ENCODE peak calls at places on chromosomes 11 and 22, in six cellular contexts. S is foreskin fibroblast, H is lung, N is stomach, V is fibroblast of lung, O is K562. Y is an unnamed sample.

GRCh38 chr11:61572913-61573312 is 8.0 kb downstream of the SYT7 start:
- DNase-seq in O (no peak), S (no peak), N (no peak), V (no peak), H (no peak), Y (no peak)

GRCh38 chr11:123174196-123175183 is 20.6 kb downstream of the CLMP start:
- DNase-seq in N (peak), H (peak), O (no peak), V (peak), S (peak), Y (peak)

GRCh38 chr11:74532496-74533246 is 39.1 kb upstream of the LIPT2 start:
- DNase-seq in V (no peak), O (no peak), H (no peak), N (no peak), S (no peak), Y (no peak)

GRCh38 chr22:28952857-28953256 is 69.5 kb downstream of the ZNRF3 start:
- DNase-seq in S (no peak), N (no peak), O (no peak), V (peak), H (peak), Y (peak)

GRCh38 chr11:3684787-3685186 is 13.6 kb upstream of the CHRNA10 start:
- DNase-seq in V (no peak), S (no peak), N (no peak), H (no peak), O (no peak), Y (no peak)

GRCh38 chr11:60925685-60926267 is 1.5 kb downstream of the TMEM132A start:
- DNase-seq in H (no peak), V (no peak), S (no peak), O (no peak), N (no peak), Y (no peak)

GRCh38 chr22:37546436-37547248 is 13.6 kb upstream of the CDC42EP1 start:
- DNase-seq in O (no peak), S (peak), H (no peak), V (peak), N (peak), Y (no peak)

GRCh38 chr11:10909141-10909883 is 51.5 kb upstream of the ZBED5 start:
- DNase-seq in S (no peak), V (no peak), O (no peak), N (no peak), H (no peak), Y (no peak)

GRCh38 chr22:41776381-41776780 is 24.1 kb upstream of the CCDC134 start:
- DNase-seq in O (no peak), H (no peak), N (no peak), V (no peak), S (no peak), Y (no peak)

GRCh38 chr11:117673561-117673960 is 123.5 kb downstream of the DSCAML1 start:
- DNase-seq in N (no peak), O (no peak), H (no peak), V (no peak), S (no peak), Y (no peak)

GRCh38 chr22:27331526-27332281 is 469.9 kb downstream of the MN1 start:
- DNase-seq in H (peak), V (peak), S (peak), N (peak), O (no peak), Y (no peak)

GRCh38 chr11:134033696-134034491 is 35.0 kb upstream of the JAM3 start:
- DNase-seq in S (peak), N (peak), O (peak), H (peak), V (peak), Y (peak)
- TF ChIP-seq CTCF in S (no peak), N (no peak), O (no peak), H (no peak), V (no peak), Y (no peak)

GRCh38 chr11:110762596-110762995 is 50.4 kb upstream of the ARHGAP20 start:
- DNase-seq in O (no peak), H (no peak), N (no peak), S (peak), V (no peak), Y (no peak)
- H3K4me3 ChIP-seq in O (no peak), H (no peak), N (no peak), S (no peak), V (no peak), Y (no peak)

GRCh38 chr11:110295086-110295485 is 1.3 kb downstream of the RDX start:
- DNase-seq in N (no peak), H (no peak), O (no peak), V (no peak), S (no peak), Y (no peak)

GRCh38 chr11:110295487-110296225 is 758 bp downstream of the RDX start:
- DNase-seq in O (peak), H (peak), S (peak), V (peak), N (peak), Y (no peak)

GRCh38 chr11:110297082-110297725 is 790 bp upstream of the RDX start:
- DNase-seq in S (no peak), H (no peak), V (peak), O (peak), N (no peak), Y (no peak)

GRCh38 chr11:110297726-110298297 is 1.4 kb upstream of the RDX start:
- DNase-seq in O (no peak), N (no peak), V (no peak), S (no peak), H (no peak), Y (no peak)

DNA sequence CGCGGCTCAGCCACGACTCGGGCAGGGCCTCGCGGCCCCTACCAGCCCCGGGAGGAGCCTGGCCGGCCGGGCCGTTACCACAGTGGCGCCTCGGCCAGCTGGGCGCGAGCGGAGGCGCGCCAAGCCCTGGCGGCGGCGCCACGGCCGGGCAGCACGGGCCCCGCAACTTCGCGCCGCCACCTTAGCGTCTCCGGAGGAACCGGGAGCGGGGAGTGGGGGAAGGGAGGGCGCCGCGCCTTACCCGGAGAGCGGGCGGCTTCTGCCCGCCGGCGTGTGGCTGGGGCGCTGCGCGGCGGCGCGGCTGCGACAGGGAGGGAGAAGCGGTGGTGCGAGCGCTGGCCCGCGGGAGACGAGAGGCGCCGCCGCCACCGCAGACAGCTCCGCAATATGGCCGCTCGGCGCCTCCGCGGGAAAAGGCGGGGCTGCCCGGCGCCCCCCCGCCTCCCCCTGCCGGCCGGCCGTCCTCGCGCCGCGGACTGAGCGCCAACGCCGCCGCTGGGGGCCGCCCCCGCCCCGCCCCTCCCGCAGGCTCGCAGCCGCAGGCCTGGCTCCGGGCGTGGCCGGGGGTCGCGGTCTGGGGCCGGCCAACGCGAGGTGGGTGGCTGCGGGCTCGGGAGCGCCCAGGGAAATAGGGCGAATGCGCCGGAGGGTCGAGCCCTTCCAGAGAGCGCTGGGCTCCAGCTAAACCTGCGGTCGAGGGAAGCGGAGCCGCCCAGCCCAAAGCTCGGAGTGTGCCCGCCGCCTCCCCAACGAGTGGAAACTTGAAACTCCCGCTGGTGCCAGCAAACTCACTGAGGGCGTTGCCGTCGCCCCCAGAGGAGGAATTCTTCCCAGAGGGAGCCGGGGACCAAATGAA is at the start of gene RDX:
- DNase-seq in V (peak), O (peak), N (peak), H (peak), S (peak), Y (no peak)
- TF ChIP-seq CTCF in V (no peak), O (peak), N (no peak), H (no peak), S (no peak), Y (no peak)

GRCh38 chr11:50298182-50298988 is 265.7 kb downstream of the OR4C45 start:
- DNase-seq in O (peak), H (no peak), N (no peak), S (no peak), V (no peak), Y (no peak)
- H3K4me3 ChIP-seq in O (peak), H (no peak), N (no peak), S (no peak), V (no peak), Y (peak)

DNA sequence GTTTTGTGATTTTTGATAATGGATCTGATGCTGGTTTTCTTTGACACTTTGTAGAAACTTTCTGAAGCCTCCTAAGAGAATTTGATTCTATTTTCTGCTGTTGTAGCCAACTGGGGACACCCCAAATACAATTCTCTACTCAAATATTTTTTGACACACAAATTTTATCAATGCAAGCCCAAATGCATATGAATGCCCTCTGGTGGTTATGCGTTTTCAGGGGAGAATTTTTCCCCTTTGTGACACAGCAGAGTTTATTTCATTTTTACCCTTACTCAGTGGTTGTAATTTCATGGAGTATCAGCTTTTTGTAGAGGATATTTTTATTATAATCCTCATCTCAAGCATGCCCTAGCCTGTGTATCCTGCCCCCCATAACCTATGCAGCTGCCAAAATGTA is 44.7 kb upstream of the MTMR2 start:
- DNase-seq in O (no peak), V (peak), H (no peak), S (peak), N (no peak), Y (no peak)
- TF ChIP-seq CTCF in O (peak), V (peak), H (no peak), S (peak), N (no peak), Y (peak)

GRCh38 chr11:6403539-6403938 is 13.3 kb downstream of the SMPD1 start:
- DNase-seq in O (no peak), N (no peak), V (no peak), S (no peak), H (no peak), Y (no peak)

GRCh38 chr11:6406370-6406769 is 12.5 kb downstream of the APBB1 start:
- DNase-seq in N (no peak), O (no peak), H (no peak), S (no peak), V (no peak), Y (no peak)

GRCh38 chr11:6405837-6406236 is 13.1 kb downstream of the APBB1 start:
- DNase-seq in S (no peak), V (no peak), N (no peak), H (no peak), O (no peak), Y (no peak)

GRCh38 chr11:6404341-6405038 is 14.2 kb downstream of the SMPD1 start:
- DNase-seq in V (no peak), H (no peak), O (no peak), S (peak), N (no peak), Y (no peak)

DNA sequence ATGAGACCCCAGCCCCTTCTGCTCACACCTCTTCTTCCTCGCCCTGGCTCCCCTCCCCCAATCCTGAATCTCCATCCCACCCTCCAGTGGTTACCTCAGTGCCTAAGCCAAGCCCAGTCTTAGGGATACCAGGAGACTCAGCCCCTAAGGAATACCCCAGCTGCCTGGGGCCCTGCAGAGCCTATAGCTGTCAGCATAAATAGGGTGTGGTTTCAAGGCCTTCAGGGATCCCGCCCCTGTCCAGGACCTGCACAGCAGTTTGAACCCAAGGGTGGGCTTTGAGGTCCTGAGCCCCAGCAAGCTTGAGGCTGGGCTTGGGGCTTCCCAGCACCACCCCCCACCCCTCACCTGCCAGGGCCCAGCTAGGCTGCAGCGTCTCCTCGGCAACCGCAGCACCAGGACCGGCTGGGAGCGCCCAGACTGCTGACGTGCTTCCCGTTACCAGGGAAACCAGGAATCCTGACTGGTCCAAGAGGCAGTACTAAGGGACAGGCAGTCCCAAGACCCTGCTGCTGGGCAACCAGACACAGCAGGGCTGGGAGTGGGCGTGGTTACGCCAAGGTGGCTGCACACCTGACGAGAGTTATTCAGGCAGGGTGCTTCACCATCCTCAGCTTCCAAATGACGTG is 13.7 kb downstream of the APBB1 start:
- DNase-seq in H (no peak), V (no peak), O (no peak), S (no peak), N (peak), Y (no peak)
- H3K4me3 ChIP-seq in H (no peak), V (no peak), O (no peak), S (no peak), N (no peak), Y (no peak)

GRCh38 chr11:923691-924405 is 1.8 kb upstream of the AP2A2 start:
- DNase-seq in O (no peak), N (no peak), H (no peak), S (no peak), V (no peak), Y (no peak)

GRCh38 chr11:926341-926916 is 759 bp downstream of the AP2A2 start:
- DNase-seq in N (no peak), S (peak), V (peak), O (peak), H (peak), Y (no peak)

GRCh38 chr11:925158-925495 is 543 bp upstream of the AP2A2 start:
- DNase-seq in N (no peak), H (no peak), O (peak), V (no peak), S (no peak), Y (no peak)

GRCh38 chr11:924406-925157 is 1.1 kb upstream of the AP2A2 start:
- DNase-seq in N (no peak), O (no peak), S (no peak), V (no peak), H (no peak), Y (no peak)

DNA sequence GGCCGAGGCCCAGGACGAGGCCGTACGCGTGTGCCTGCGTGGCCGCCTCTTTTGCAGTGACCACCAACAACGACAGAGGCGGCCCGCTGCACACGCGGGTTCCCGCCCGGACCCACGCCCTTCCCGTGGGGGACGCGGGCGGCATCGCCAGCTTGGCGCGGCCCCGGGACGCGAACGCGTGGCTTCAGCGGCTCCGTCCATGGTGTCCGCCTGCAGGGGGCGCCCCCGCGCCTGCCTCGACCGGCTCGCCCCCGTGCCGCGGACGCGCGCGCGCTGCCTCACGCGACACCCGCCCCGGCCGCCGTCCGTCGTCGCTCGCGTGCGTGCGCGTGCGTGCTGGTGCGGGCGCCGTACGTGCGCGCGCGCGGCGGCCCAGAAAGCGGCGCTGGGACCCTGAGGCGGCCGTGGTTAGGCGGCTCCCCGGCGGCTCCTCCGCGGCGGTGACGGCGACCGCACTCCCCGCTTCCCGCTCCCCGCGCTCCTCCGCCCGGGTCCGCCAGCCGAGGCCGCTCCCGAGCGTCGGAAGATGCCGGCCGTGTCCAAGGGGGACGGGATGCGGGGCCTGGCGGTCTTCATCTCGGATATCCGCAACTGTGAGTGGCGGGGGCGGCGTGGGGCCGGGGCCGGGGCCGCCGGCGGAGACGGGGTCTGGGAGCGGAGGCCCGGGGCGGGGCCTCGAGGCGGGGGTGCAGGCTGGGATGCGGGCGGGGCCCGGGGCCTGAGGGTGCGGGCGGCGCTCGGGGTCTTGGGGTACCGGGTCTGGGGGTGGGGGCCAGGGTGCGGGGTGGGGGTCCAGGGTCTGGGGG is at the start of gene AP2A2:
- DNase-seq in O (peak), V (peak), H (peak), S (peak), N (peak), Y (no peak)
- TF ChIP-seq CTCF in O (peak), V (peak), H (peak), S (peak), N (peak), Y (peak)

DNA sequence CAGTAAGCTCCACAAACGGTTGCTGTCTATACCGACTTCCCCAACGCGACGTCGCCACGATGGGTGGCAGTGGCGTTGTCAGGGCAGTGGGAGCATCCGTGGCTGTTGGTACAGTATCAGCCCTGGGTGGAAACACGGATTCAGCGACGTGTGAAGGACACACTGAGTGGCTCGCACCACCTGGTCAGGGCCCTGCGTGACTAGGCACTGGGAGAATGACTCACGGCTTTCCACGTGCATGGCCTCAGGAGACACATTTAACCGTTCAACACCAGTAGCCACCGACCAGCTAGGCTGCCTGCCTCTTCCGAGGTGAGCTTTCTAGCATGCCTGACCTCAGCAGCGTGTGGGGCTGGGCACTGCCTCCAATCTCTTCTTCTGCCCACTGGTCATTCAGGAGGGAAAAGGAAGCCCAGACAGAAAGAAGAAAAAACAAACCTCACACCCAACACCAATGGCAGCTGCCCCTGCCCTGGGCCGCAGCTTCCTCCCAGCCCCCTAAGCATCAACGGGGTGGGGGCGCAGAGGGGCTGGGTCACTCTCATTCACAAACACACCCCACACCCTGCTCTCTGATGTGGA is 59.0 kb downstream of the MYH9 start:
- DNase-seq in S (peak), N (peak), V (peak), H (peak), O (peak), Y (peak)
- H3K4me3 ChIP-seq in S (no peak), N (no peak), V (no peak), H (no peak), O (no peak), Y (no peak)

GRCh38 chr11:46305295-46305694 is 27.8 kb downstream of the CREB3L1 start:
- DNase-seq in O (no peak), V (peak), N (no peak), S (no peak), H (no peak), Y (no peak)
- TF ChIP-seq CTCF in O (peak), V (peak), N (no peak), S (no peak), H (no peak), Y (no peak)

GRCh38 chr22:22168190-22168940 is 76.2 kb upstream of the VPREB1 start:
- DNase-seq in N (no peak), O (peak), V (peak), H (no peak), S (peak), Y (no peak)
- H3K4me3 ChIP-seq in N (peak), O (peak), V (no peak), H (no peak), S (peak), Y (no peak)